ENCODE peak calls at places on chromosome 18, in seven cellular contexts. K, Z, M, D, C, X and Y are unnamed samples.

GRCh38 chr18:57748770-57749603 is 54.1 kb downstream of the ATP8B1 start:
- DNase-seq in K (no peak), Z (no peak), M (peak), D (peak), C (peak), X (no peak), Y (peak)

GRCh38 chr18:25648724-25649260 is 296.8 kb upstream of the ZNF521 start:
- DNase-seq in K (no peak), Z (no peak), M (no peak), D (no peak), C (no peak), X (no peak), Y (no peak)

GRCh38 chr18:58496937-58497336 is 132.0 kb downstream of the ALPK2 start:
- DNase-seq in K (no peak), Z (no peak), M (no peak), D (peak), C (no peak), X (peak), Y (no peak)

GRCh38 chr18:72091369-72091768 is 452.8 kb downstream of the CBLN2 start:
- DNase-seq in K (no peak), Z (no peak), M (no peak), D (no peak), C (no peak), X (no peak), Y (no peak)

GRCh38 chr18:4335386-4335785 is 119.7 kb downstream of the DLGAP1 start:
- DNase-seq in K (no peak), Z (no peak), M (no peak), D (no peak), C (no peak), X (no peak), Y (no peak)

GRCh38 chr18:32435631-32436500 is 34.8 kb downstream of the GAREM1 start:
- DNase-seq in K (no peak), Z (no peak), M (no peak), D (no peak), C (no peak), X (no peak), Y (no peak)

GRCh38 chr18:36212978-36213303 is 25.6 kb downstream of the MOCOS start:
- DNase-seq in K (no peak), Z (no peak), M (no peak), D (no peak), C (no peak), X (no peak), Y (no peak)

GRCh38 chr18:32469190-32469611 is 1.5 kb downstream of the GAREM1 start:
- DNase-seq in K (no peak), Z (peak), M (no peak), D (peak), C (no peak), X (no peak), Y (no peak)

GRCh38 chr18:63320690-63321265 is 1.2 kb upstream of the BCL2 start:
- DNase-seq in K (peak), Z (peak), M (no peak), D (peak), C (peak), X (peak), Y (no peak)

GRCh38 chr18:63207154-63207790 is 112.3 kb downstream of the BCL2 start:
- DNase-seq in K (no peak), Z (no peak), M (no peak), D (no peak), C (no peak), X (no peak), Y (no peak)

GRCh38 chr18:63157293-63158011 is 162.1 kb downstream of the BCL2 start:
- DNase-seq in K (no peak), Z (no peak), M (no peak), D (no peak), C (no peak), X (no peak), Y (peak)

GRCh38 chr18:32258558-32259204 is 68.8 kb downstream of the MEP1B start:
- DNase-seq in K (no peak), Z (no peak), M (no peak), D (no peak), C (no peak), X (no peak), Y (no peak)

GRCh38 chr18:8975624-8976023 is 126.9 kb upstream of the NDUFV2 start:
- DNase-seq in K (no peak), Z (no peak), M (no peak), D (no peak), C (no peak), X (no peak), Y (no peak)

GRCh38 chr18:35005963-35006577 is 35.1 kb upstream of the MAPRE2 start:
- DNase-seq in K (peak), Z (peak), M (peak), D (peak), C (peak), X (no peak), Y (no peak)

GRCh38 chr18:79585395-79586370 is 93.9 kb upstream of the CTDP1 start:
- DNase-seq in K (peak), Z (no peak), M (no peak), D (no peak), C (no peak), X (no peak), Y (no peak)

GRCh38 chr18:47204908-47205522 is 28.9 kb upstream of the IER3IP1 start:
- DNase-seq in K (peak), Z (peak), M (no peak), D (peak), C (no peak), X (peak), Y (no peak)

GRCh38 chr18:41645600-41646360 is 309.3 kb upstream of the PIK3C3 start:
- DNase-seq in K (no peak), Z (no peak), M (no peak), D (no peak), C (no peak), X (no peak), Y (no peak)

GRCh38 chr18:64097497-64097896 is 51.4 kb downstream of the LINC00305 start:
- DNase-seq in K (no peak), Z (no peak), M (no peak), D (no peak), C (no peak), X (no peak), Y (no peak)

GRCh38 chr18:33577688-33578370 is at the start of gene ASXL3:
- DNase-seq in K (no peak), Z (peak), M (peak), D (no peak), C (no peak), X (peak), Y (no peak)

GRCh38 chr18:77528877-77529276 is 279.2 kb downstream of the GALR1 start:
- DNase-seq in K (no peak), Z (no peak), M (no peak), D (no peak), C (no peak), X (no peak), Y (no peak)

GRCh38 chr18:34809697-34810096 is 99.6 kb downstream of the DTNA start:
- DNase-seq in K (no peak), Z (peak), M (no peak), D (peak), C (no peak), X (peak), Y (no peak)

GRCh38 chr18:72541871-72542690 is 2.1 kb downstream of the CBLN2 start:
- DNase-seq in K (no peak), Z (peak), M (no peak), D (no peak), C (peak), X (peak), Y (no peak)

GRCh38 chr18:44541159-44541558 is 139.5 kb upstream of the SETBP1 start:
- DNase-seq in K (no peak), Z (no peak), M (no peak), D (no peak), C (no peak), X (no peak), Y (no peak)

GRCh38 chr18:28113271-28114023 is 63.5 kb downstream of the CDH2 start:
- DNase-seq in K (no peak), Z (no peak), M (no peak), D (no peak), C (no peak), X (no peak), Y (no peak)

GRCh38 chr18:28109781-28110460 is 67.0 kb downstream of the CDH2 start:
- DNase-seq in K (no peak), Z (no peak), M (no peak), D (no peak), C (no peak), X (no peak), Y (no peak)

GRCh38 chr18:28112056-28112470 is 64.9 kb downstream of the CDH2 start:
- DNase-seq in K (no peak), Z (no peak), M (no peak), D (no peak), C (no peak), X (no peak), Y (no peak)

GRCh38 chr18:28108801-28109200 is 68.1 kb downstream of the CDH2 start:
- DNase-seq in K (no peak), Z (no peak), M (no peak), D (no peak), C (no peak), X (no peak), Y (no peak)

DNA sequence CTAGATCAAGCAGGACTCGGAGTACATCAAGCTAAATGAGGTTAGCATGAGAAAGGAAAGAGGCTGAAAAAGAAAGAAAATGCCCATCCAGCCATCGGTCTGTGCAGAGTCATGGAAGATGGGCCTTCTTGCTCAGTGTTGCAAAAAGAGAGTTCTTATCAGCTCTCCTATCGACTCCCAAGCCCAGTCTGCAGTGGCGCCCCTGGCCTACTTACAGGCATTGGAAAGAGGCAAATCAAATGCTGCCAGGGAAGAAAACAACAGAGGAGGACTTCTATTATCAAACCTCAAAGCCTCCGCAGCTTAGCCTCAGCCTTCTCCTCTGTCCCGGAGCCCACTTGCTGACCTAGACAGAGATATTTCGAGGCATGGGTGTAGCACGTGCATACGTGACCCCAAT is 66.0 kb downstream of the CDH2 start:
- DNase-seq in K (no peak), Z (no peak), M (no peak), D (no peak), C (no peak), X (no peak), Y (no peak)
- TF ChIP-seq TAF1 in K (no peak), Z (no peak), M (no peak), D (no peak), C (no peak), X (no peak), Y (no peak)

DNA sequence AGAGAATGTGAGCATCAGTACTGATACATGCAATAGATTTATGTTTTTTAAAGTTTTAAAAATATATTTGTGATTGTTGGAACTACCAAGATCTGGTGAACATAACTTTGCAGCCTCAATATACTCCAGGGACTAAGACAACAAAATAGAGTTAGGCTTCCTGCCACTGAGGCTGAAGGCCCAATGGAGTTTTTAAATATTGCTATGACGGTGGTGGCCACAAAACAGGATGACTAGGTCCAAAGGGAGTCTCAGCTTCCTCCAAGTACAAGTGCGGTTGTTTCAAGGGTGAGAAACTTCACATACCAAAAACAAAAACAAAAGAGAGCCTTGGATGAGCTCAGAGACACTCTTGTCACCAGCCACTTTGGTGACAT is 72.9 kb downstream of the CCBE1 start:
- DNase-seq in K (no peak), Z (no peak), M (no peak), D (no peak), C (no peak), X (no peak), Y (no peak)
- TF ChIP-seq TAF1 in K (no peak), Z (no peak), M (no peak), D (no peak), C (no peak), X (no peak), Y (no peak)

GRCh38 chr18:9985641-9986040 is 71.8 kb downstream of the VAPA start:
- DNase-seq in K (no peak), Z (no peak), M (no peak), D (no peak), C (no peak), X (no peak), Y (no peak)
- TF ChIP-seq TAF1 in K (no peak), Z (no peak), M (no peak), D (no peak), C (no peak), X (no peak), Y (no peak)

GRCh38 chr18:7817596-7817995 is 250.5 kb downstream of the PTPRM start:
- DNase-seq in K (no peak), Z (no peak), M (no peak), D (no peak), C (no peak), X (no peak), Y (no peak)
- TF ChIP-seq TAF1 in K (no peak), Z (no peak), M (no peak), D (no peak), C (no peak), X (no peak), Y (no peak)

GRCh38 chr18:23587220-23587642 is 925 bp upstream of the NPC1 start:
- DNase-seq in K (no peak), Z (no peak), M (no peak), D (no peak), C (no peak), X (no peak), Y (no peak)
- TF ChIP-seq TAF1 in K (no peak), Z (no peak), M (no peak), D (no peak), C (no peak), X (no peak), Y (no peak)